ENCODE peak calls at places on chromosomes 7 and 10, in four cellular contexts. One of them, this sample, is unnamed.

GRCh38 chr7:48481235-48481634 is 310.0 kb downstream of the ABCA13 start:
- DNase-seq in mesendoderm: no peak
- DNase-seq in HCEC 1CT: peak
- DNase-seq in GM19239: no peak
- DNase-seq in this sample: no peak

GRCh38 chr10:34885901-34886300 is 70.8 kb upstream of the PARD3 start:
- DNase-seq in mesendoderm: peak
- DNase-seq in HCEC 1CT: no peak
- DNase-seq in GM19239: no peak
- DNase-seq in this sample: no peak

GRCh38 chr7:2860627-2861133 is 16.6 kb upstream of the GNA12 start:
- DNase-seq in mesendoderm: no peak
- DNase-seq in HCEC 1CT: no peak
- DNase-seq in GM19239: no peak
- DNase-seq in this sample: no peak

GRCh38 chr7:81333004-81333403 is 414.2 kb upstream of the SEMA3C start:
- DNase-seq in mesendoderm: no peak
- DNase-seq in HCEC 1CT: peak
- DNase-seq in GM19239: no peak
- DNase-seq in this sample: no peak

GRCh38 chr7:157907091-157907490 is 570.3 kb downstream of the DNAJB6 start:
- DNase-seq in mesendoderm: no peak
- DNase-seq in HCEC 1CT: no peak
- DNase-seq in GM19239: no peak
- DNase-seq in this sample: no peak

GRCh38 chr7:6162331-6162620 is 110.1 kb downstream of the CYTH3 start:
- DNase-seq in mesendoderm: no peak
- DNase-seq in HCEC 1CT: no peak
- DNase-seq in GM19239: no peak
- DNase-seq in this sample: no peak

GRCh38 chr10:106242301-106242700 is 922.2 kb downstream of the SORCS1 start:
- DNase-seq in mesendoderm: peak
- DNase-seq in HCEC 1CT: no peak
- DNase-seq in GM19239: no peak
- DNase-seq in this sample: no peak

GRCh38 chr7:98807306-98807880 is 62.4 kb downstream of the TMEM130 start:
- DNase-seq in mesendoderm: no peak
- DNase-seq in HCEC 1CT: no peak
- DNase-seq in GM19239: no peak
- DNase-seq in this sample: no peak

GRCh38 chr10:69446650-69447151 is 4.6 kb upstream of the TSPAN15 start:
- DNase-seq in mesendoderm: no peak
- DNase-seq in HCEC 1CT: peak
- DNase-seq in GM19239: no peak
- DNase-seq in this sample: no peak

GRCh38 chr7:77651544-77652162 is 44.6 kb upstream of the RSBN1L start:
- DNase-seq in mesendoderm: peak
- DNase-seq in HCEC 1CT: peak
- DNase-seq in GM19239: peak
- DNase-seq in this sample: peak

GRCh38 chr7:98831641-98832221 is 38.1 kb downstream of the TMEM130 start:
- DNase-seq in mesendoderm: peak
- DNase-seq in HCEC 1CT: peak
- DNase-seq in GM19239: no peak
- DNase-seq in this sample: no peak

GRCh38 chr10:69345890-69346474 is 67.7 kb downstream of the HK1 start:
- DNase-seq in mesendoderm: peak
- DNase-seq in HCEC 1CT: no peak
- DNase-seq in GM19239: no peak
- DNase-seq in this sample: no peak

GRCh38 chr10:110600487-110601101 is 33.1 kb downstream of the SMC3 start:
- DNase-seq in mesendoderm: peak
- DNase-seq in HCEC 1CT: peak
- DNase-seq in GM19239: no peak
- DNase-seq in this sample: no peak

GRCh38 chr10:5293691-5294550 is 70.8 kb upstream of the UCN3 start:
- DNase-seq in mesendoderm: peak
- DNase-seq in HCEC 1CT: peak
- DNase-seq in GM19239: no peak
- DNase-seq in this sample: peak

GRCh38 chr10:98019784-98020183 is 10.6 kb downstream of the CRTAC1 start:
- DNase-seq in mesendoderm: no peak
- DNase-seq in HCEC 1CT: no peak
- DNase-seq in GM19239: no peak
- DNase-seq in this sample: no peak

GRCh38 chr7:12431886-12432285 is 28.2 kb upstream of the VWDE start:
- DNase-seq in mesendoderm: peak
- DNase-seq in HCEC 1CT: peak
- DNase-seq in GM19239: no peak
- DNase-seq in this sample: no peak

GRCh38 chr10:70576803-70577517 is 25.6 kb downstream of the PRF1 start:
- DNase-seq in mesendoderm: no peak
- DNase-seq in HCEC 1CT: peak
- DNase-seq in GM19239: no peak
- DNase-seq in this sample: no peak

GRCh38 chr10:51001587-51001986 is 72.7 kb upstream of the PRKG1 start:
- DNase-seq in mesendoderm: peak
- DNase-seq in HCEC 1CT: peak
- DNase-seq in GM19239: no peak
- DNase-seq in this sample: no peak

GRCh38 chr7:100824499-100825214 is 2.7 kb downstream of the EPHB4 start:
- DNase-seq in mesendoderm: no peak
- DNase-seq in HCEC 1CT: no peak
- DNase-seq in GM19239: no peak
- DNase-seq in this sample: no peak

GRCh38 chr7:127514499-127514898 is 70.9 kb downstream of the GCC1 start:
- DNase-seq in mesendoderm: peak
- DNase-seq in HCEC 1CT: peak
- DNase-seq in GM19239: no peak
- DNase-seq in this sample: peak

GRCh38 chr7:130878785-130879184 is 144.8 kb upstream of the KLF14 start:
- DNase-seq in mesendoderm: no peak
- DNase-seq in HCEC 1CT: peak
- DNase-seq in GM19239: no peak
- DNase-seq in this sample: no peak

GRCh38 chr7:33804261-33804660 is 101.1 kb upstream of the BMPER start:
- DNase-seq in mesendoderm: peak
- DNase-seq in HCEC 1CT: no peak
- DNase-seq in GM19239: no peak
- DNase-seq in this sample: no peak

GRCh38 chr10:130713731-130714130 is 577.5 kb downstream of the GLRX3 start:
- DNase-seq in mesendoderm: no peak
- DNase-seq in HCEC 1CT: no peak
- DNase-seq in GM19239: no peak
- DNase-seq in this sample: no peak

GRCh38 chr10:12382956-12383531 is 33.7 kb downstream of the CAMK1D start:
- DNase-seq in mesendoderm: no peak
- DNase-seq in HCEC 1CT: no peak
- DNase-seq in GM19239: no peak
- DNase-seq in this sample: no peak

GRCh38 chr7:41656357-41656756 is 46.5 kb downstream of the INHBA start:
- DNase-seq in mesendoderm: no peak
- DNase-seq in HCEC 1CT: peak
- DNase-seq in GM19239: no peak
- DNase-seq in this sample: no peak

GRCh38 chr10:132465889-132466519 is 69.0 kb downstream of the PWWP2B start:
- DNase-seq in mesendoderm: no peak
- DNase-seq in HCEC 1CT: no peak
- DNase-seq in GM19239: no peak
- DNase-seq in this sample: no peak

This sample was measured in GM10248.